ENCODE peak calls at places on chromosomes 5 and 9, in eight cellular contexts. S, C, J, I, T, Z, U and H are unnamed samples.
A peak's percentile ranks its signal among the peaks of the same experiment; 100 is the strongest.

GRCh38 chr5:96851312-96852062 is 24.8 kb upstream of the ERAP2 start:
- DNase-seq in I (no peak), T (no peak), C (no peak), U (no peak), J (no peak), S (no peak), Z (no peak), H (no peak)

GRCh38 chr9:130728721-130729120 is 35.1 kb downstream of the EXOSC2 start:
- DNase-seq in Z (no peak), J (peak; percentile 44), T (peak; percentile 88), C (no peak), S (peak; percentile 27), U (no peak), I (no peak), H (no peak)

GRCh38 chr5:157025093-157025698 is 33.7 kb downstream of the HAVCR1 start:
- DNase-seq in Z (no peak), T (no peak), J (no peak), S (no peak), C (no peak), U (no peak), I (no peak), H (no peak)

GRCh38 chr5:155193018-155193417 is 179.5 kb downstream of the KIF4B start:
- DNase-seq in U (no peak), T (no peak), S (no peak), Z (no peak), J (no peak), C (no peak), I (no peak), H (no peak)

GRCh38 chr9:21491742-21492141 is 9.6 kb upstream of the IFNE start:
- DNase-seq in J (peak; percentile 45), C (no peak), Z (no peak), I (no peak), U (no peak), T (no peak), S (no peak), H (no peak)

GRCh38 chr9:5321058-5321457 is 16.5 kb upstream of the RLN2 start:
- DNase-seq in U (no peak), I (no peak), S (no peak), J (no peak), Z (no peak), C (no peak), T (peak; percentile 5), H (no peak)

GRCh38 chr5:61790678-61791077 is 458.6 kb downstream of the ZSWIM6 start:
- DNase-seq in Z (peak; percentile 45), C (no peak), I (no peak), U (no peak), T (no peak), S (no peak), J (no peak), H (no peak)

GRCh38 chr5:1720396-1721110 is 79.1 kb downstream of the MRPL36 start:
- DNase-seq in Z (peak; percentile 9), U (no peak), I (no peak), J (no peak), T (no peak), C (no peak), S (no peak), H (peak; percentile 30)

DNA sequence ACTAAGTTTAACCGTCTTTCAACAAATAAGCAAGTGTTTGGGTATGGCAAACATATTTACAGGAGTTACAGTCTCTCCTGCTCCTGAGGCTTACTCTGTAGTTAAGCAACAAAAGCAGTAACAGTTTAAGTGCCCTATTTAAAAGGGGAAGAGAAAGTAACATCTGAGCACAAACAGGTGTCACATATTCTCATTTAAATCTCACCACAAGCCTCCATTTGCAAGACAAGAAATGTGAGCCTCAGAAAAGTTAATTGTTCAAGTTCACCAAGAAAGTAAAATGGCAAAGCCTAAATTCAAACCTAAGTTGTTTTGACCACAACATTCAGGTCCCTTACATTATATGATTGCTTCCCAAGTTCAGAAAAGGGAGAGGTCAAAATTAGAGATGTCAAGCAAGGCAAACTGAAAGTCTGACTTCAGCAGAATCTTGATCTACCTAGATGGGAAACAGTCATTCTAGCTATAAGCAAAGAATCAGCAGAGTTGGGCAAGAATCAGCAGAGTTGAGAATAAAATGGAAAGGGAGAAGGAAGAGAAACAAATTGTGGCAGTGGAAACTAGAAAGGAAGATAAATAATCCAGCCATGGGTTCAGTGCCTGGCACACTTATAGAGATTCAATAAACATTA is 93.4 kb downstream of the STRBP start:
- DNase-seq in Z (no peak), S (no peak), I (no peak), C (no peak), U (no peak), T (no peak), J (no peak), H (no peak)
- H3K4me3 ChIP-seq in Z (no peak overlapping the region), S (no peak overlapping the region), I (no peak overlapping the region), C (no peak overlapping the region), U (no peak overlapping the region), T (no peak overlapping the region), J (no peak overlapping the region), H (no peak overlapping the region)

GRCh38 chr5:10566556-10567068 is 2.7 kb downstream of the ANKRD33B start:
- DNase-seq in U (no peak), S (no peak), C (no peak), T (no peak), I (no peak), Z (no peak), J (no peak), H (no peak)
- H3K4me3 ChIP-seq in U (peak overlapping the region; percentile 85), S (no peak overlapping the region), C (peak overlapping the region; percentile 66), T (peak overlapping the region; percentile 79), I (no peak overlapping the region), Z (no peak overlapping the region), J (peak overlapping the region; percentile 94), H (peak overlapping the region; percentile 8)

DNA sequence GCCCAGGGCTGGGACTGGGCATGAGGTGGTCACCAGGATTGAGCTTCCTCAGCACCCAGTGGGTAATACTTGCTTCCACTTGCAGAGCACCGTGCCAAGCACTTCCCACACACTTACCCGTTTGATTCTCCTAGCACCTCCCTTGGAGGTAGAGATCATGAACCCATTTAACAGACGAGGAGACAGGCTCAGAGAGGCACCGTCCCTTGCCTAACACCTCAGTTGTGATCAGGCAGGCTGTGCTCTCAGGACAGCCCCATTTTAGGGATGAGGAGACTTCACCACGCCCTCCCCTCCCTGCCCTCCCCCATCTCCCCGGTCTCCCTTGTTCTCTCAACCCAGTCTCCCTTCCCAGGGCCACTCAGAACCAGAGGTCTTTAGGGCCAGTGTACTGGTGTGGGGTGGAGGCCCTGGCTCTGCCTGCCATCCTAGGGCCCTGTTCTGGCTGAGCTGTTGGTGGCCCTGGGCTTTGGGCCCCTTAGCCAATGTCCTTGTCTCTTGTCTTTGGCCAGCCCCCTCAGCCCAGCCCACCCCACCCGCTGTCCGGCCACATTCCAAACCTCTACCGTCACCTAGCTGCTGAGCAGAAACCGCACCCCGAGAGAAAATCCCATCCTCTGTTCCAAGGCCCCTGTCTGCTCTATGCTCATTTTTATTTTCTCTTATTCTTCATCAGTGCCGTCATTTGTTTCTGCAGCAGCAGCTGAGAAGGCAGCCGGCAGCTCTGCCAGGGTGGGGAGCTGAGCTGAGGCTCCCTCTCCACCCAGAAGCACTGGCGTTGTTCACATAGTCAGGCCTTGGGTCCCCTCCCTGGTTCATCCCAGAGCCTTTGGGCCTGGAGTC is 33.8 kb downstream of the OLFML2A start:
- DNase-seq in J (peak; percentile 78), U (no peak), S (no peak), Z (no peak), I (peak; percentile 63), T (peak; percentile 85), C (no peak), H (no peak)
- H3K4me3 ChIP-seq in J (no peak overlapping the region), U (no peak overlapping the region), S (no peak overlapping the region), Z (no peak overlapping the region), I (no peak overlapping the region), T (peak overlapping the region; percentile 11), C (no peak overlapping the region), H (no peak overlapping the region)

GRCh38 chr5:55410840-55411239 is 103.1 kb downstream of the MTREX start:
- DNase-seq in S (no peak), U (no peak), T (peak; percentile 30), J (no peak), C (no peak), I (no peak), Z (no peak), H (no peak)

GRCh38 chr5:55409775-55410174 is 102.0 kb downstream of the MTREX start:
- DNase-seq in J (no peak), U (no peak), C (no peak), T (no peak), Z (no peak), I (no peak), S (no peak), H (no peak)

GRCh38 chr5:55413644-55414043 is 105.9 kb downstream of the MTREX start:
- DNase-seq in J (no peak), S (no peak), T (no peak), Z (no peak), I (no peak), C (no peak), U (no peak), H (no peak)

GRCh38 chr5:55415071-55415470 is 107.3 kb downstream of the MTREX start:
- DNase-seq in T (no peak), J (peak; percentile 33), S (no peak), U (no peak), I (no peak), Z (no peak), C (no peak), H (no peak)

GRCh38 chr5:55411881-55412280 is 104.1 kb downstream of the MTREX start:
- DNase-seq in S (no peak), Z (no peak), C (no peak), I (no peak), T (no peak), J (no peak), U (no peak), H (no peak)
- H3K4me3 ChIP-seq in S (no peak overlapping the region), Z (no peak overlapping the region), C (no peak overlapping the region), I (no peak overlapping the region), T (no peak overlapping the region), J (no peak overlapping the region), U (no peak overlapping the region), H (no peak overlapping the region)

DNA sequence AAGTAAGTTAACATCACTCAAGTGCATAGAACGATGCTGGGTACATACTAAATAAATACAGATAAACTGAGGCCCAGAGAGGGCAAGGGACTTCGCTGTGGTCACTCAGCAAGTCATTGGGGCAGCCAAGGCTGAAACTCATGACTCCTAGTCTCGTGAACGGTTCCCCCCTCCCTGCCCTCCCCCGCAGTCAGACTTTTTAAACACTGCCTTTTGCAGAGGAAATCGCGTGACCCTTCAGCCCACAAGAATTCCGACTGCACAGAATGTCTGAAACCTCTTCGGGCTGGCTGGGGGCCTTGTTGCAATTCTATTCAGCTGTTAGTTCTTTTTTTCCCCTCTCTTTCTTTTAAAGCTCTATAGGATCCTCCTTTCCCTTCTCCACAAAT is 28.1 kb downstream of the NEK6 start:
- DNase-seq in T (peak; percentile 92), J (peak; percentile 97), S (peak; percentile 92), C (peak; percentile 87), Z (peak; percentile 78), I (peak; percentile 86), U (peak; percentile 86), H (peak; percentile 84)
- H3K4me3 ChIP-seq in T (no peak overlapping the region), J (no peak overlapping the region), S (no peak overlapping the region), C (no peak overlapping the region), Z (no peak overlapping the region), I (no peak overlapping the region), U (no peak overlapping the region), H (peak overlapping the region; percentile 8)

GRCh38 chr9:7132605-7133004 is 374.8 kb downstream of the KDM4C start:
- DNase-seq in J (no peak), C (no peak), S (no peak), Z (no peak), I (no peak), U (no peak), T (no peak), H (no peak)
- H3K4me3 ChIP-seq in J (no peak overlapping the region), C (no peak overlapping the region), S (no peak overlapping the region), Z (no peak overlapping the region), I (no peak overlapping the region), U (no peak overlapping the region), T (no peak overlapping the region), H (no peak overlapping the region)